ENCODE peak calls at places on chromosomes 12 and 14, in five cellular contexts. One of them, this sample, is unnamed.

GRCh38 chr12:16881986-16882385 is 276.0 kb upstream of the LMO3 start:
- DNase-seq in K562: no peak
- DNase-seq in GM12878: no peak
- DNase-seq in HCT116: no peak
- DNase-seq in HepG2: no peak
- DNase-seq in this sample: no peak

GRCh38 chr12:32702470-32702869 is 23.4 kb downstream of the DNM1L start:
- DNase-seq in K562: no peak
- DNase-seq in GM12878: no peak
- DNase-seq in HCT116: no peak
- DNase-seq in HepG2: no peak
- DNase-seq in this sample: no peak

GRCh38 chr12:53613821-53614220 is 12.4 kb downstream of the ATF7 start:
- DNase-seq in HepG2: no peak
- DNase-seq in K562: no peak
- DNase-seq in GM12878: no peak
- DNase-seq in HCT116: no peak
- DNase-seq in this sample: no peak

GRCh38 chr12:45268672-45269406 is 52.9 kb downstream of the ANO6 start:
- DNase-seq in HepG2: peak
- DNase-seq in HCT116: peak
- DNase-seq in K562: peak
- DNase-seq in GM12878: no peak
- DNase-seq in this sample: peak

GRCh38 chr12:19517583-19517982 is 78.3 kb downstream of the AEBP2 start:
- DNase-seq in GM12878: no peak
- DNase-seq in K562: no peak
- DNase-seq in HCT116: no peak
- DNase-seq in HepG2: no peak
- DNase-seq in this sample: no peak

GRCh38 chr12:69645031-69645430 is 34.3 kb upstream of the LRRC10 start:
- DNase-seq in K562: no peak
- DNase-seq in HepG2: no peak
- DNase-seq in HCT116: no peak
- DNase-seq in GM12878: no peak
- DNase-seq in this sample: no peak

GRCh38 chr12:128928361-128928760 is 75.1 kb downstream of the GLT1D1 start:
- DNase-seq in K562: no peak
- DNase-seq in HCT116: no peak
- DNase-seq in GM12878: no peak
- DNase-seq in HepG2: no peak
- DNase-seq in this sample: no peak

GRCh38 chr12:19222566-19222965 is 93.0 kb downstream of the PLEKHA5 start:
- DNase-seq in K562: no peak
- DNase-seq in HCT116: no peak
- DNase-seq in HepG2: no peak
- DNase-seq in GM12878: no peak
- DNase-seq in this sample: no peak

GRCh38 chr12:118103601-118104382 is at the start of gene VSIG10:
- DNase-seq in HCT116: no peak
- DNase-seq in HepG2: peak
- DNase-seq in GM12878: no peak
- DNase-seq in K562: peak
- DNase-seq in this sample: peak

GRCh38 chr12:113154351-113154973 is 4.9 kb downstream of the CFAP73 start:
- DNase-seq in GM12878: no peak
- DNase-seq in K562: no peak
- DNase-seq in HCT116: no peak
- DNase-seq in HepG2: no peak
- DNase-seq in this sample: no peak

GRCh38 chr14:68518180-68518579 is 274.7 kb downstream of the ZFP36L1 start:
- DNase-seq in GM12878: no peak
- DNase-seq in HepG2: peak
- DNase-seq in HCT116: no peak
- DNase-seq in K562: no peak
- DNase-seq in this sample: no peak

GRCh38 chr12:57940915-57941164 is 527 bp upstream of the ATP23 start:
- DNase-seq in GM12878: no peak
- DNase-seq in HepG2: no peak
- DNase-seq in K562: no peak
- DNase-seq in HCT116: no peak
- DNase-seq in this sample: no peak
- TF ChIP-seq JUND in GM12878: no peak
- TF ChIP-seq JUND in HepG2: no peak
- TF ChIP-seq JUND in K562: no peak
- TF ChIP-seq JUND in HCT116: no peak
- TF ChIP-seq JUND in this sample: no peak

GRCh38 chr12:6824962-6825381 is 3.2 kb upstream of the P3H3 start:
- DNase-seq in HepG2: no peak
- DNase-seq in K562: no peak
- DNase-seq in HCT116: no peak
- DNase-seq in GM12878: no peak
- DNase-seq in this sample: no peak
- TF ChIP-seq JUND in HepG2: no peak
- TF ChIP-seq JUND in K562: no peak
- TF ChIP-seq JUND in HCT116: no peak
- TF ChIP-seq JUND in GM12878: no peak
- TF ChIP-seq JUND in this sample: no peak

GRCh38 chr12:3594966-3595365 is 104.0 kb downstream of the PRMT8 start:
- DNase-seq in HCT116: no peak
- DNase-seq in HepG2: no peak
- DNase-seq in GM12878: no peak
- DNase-seq in K562: no peak
- DNase-seq in this sample: no peak
- TF ChIP-seq JUND in HCT116: no peak
- TF ChIP-seq JUND in HepG2: no peak
- TF ChIP-seq JUND in GM12878: no peak
- TF ChIP-seq JUND in K562: no peak
- TF ChIP-seq JUND in this sample: no peak

DNA sequence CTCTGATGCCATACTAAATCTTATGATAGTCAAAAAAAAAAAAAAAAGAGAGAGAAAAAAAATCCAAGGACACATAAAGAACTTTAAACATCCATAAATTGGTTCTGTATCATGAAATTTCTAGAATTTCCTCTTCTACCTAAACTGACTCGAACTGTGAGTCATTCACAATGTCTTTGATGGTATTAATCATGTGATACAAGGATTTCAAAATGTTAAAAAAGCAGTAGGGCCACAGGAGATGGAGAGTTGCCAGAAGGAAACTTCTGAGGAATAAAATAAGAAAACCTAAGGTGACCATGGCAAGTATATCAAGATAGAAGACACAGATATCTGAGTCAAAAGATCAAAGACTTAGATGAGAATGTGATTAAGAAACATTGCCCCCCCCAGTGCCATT is 1320.9 kb upstream of the FLRT2 start:
- DNase-seq in GM12878: no peak
- DNase-seq in K562: no peak
- DNase-seq in HCT116: no peak
- DNase-seq in HepG2: no peak
- DNase-seq in this sample: no peak
- TF ChIP-seq JUND in GM12878: no peak
- TF ChIP-seq JUND in K562: no peak
- TF ChIP-seq JUND in HCT116: no peak
- TF ChIP-seq JUND in HepG2: no peak
- TF ChIP-seq JUND in this sample: no peak

GRCh38 chr12:132395192-132395907 is 66.0 kb upstream of the GALNT9 start:
- DNase-seq in GM12878: no peak
- DNase-seq in HCT116: no peak
- DNase-seq in HepG2: no peak
- DNase-seq in K562: no peak
- DNase-seq in this sample: no peak

GRCh38 chr12:132392389-132393244 is 63.2 kb upstream of the GALNT9 start:
- DNase-seq in GM12878: no peak
- DNase-seq in K562: no peak
- DNase-seq in HepG2: no peak
- DNase-seq in HCT116: no peak
- DNase-seq in this sample: no peak

GRCh38 chr12:132393991-132394949 is 64.9 kb upstream of the GALNT9 start:
- DNase-seq in HepG2: no peak
- DNase-seq in GM12878: no peak
- DNase-seq in K562: peak
- DNase-seq in HCT116: no peak
- DNase-seq in this sample: no peak

GRCh38 chr12:132391326-132392041 is 62.1 kb upstream of the GALNT9 start:
- DNase-seq in K562: no peak
- DNase-seq in HCT116: no peak
- DNase-seq in HepG2: no peak
- DNase-seq in GM12878: no peak
- DNase-seq in this sample: no peak

GRCh38 chr12:132393245-132393795 is 63.9 kb upstream of the GALNT9 start:
- DNase-seq in GM12878: no peak
- DNase-seq in HepG2: peak
- DNase-seq in K562: peak
- DNase-seq in HCT116: peak
- DNase-seq in this sample: no peak
- TF ChIP-seq JUND in GM12878: no peak
- TF ChIP-seq JUND in HepG2: no peak
- TF ChIP-seq JUND in K562: peak
- TF ChIP-seq JUND in HCT116: no peak
- TF ChIP-seq JUND in this sample: no peak

GRCh38 chr12:124995200-124995961 is 1.9 kb downstream of the BRI3BP start:
- DNase-seq in GM12878: peak
- DNase-seq in HepG2: no peak
- DNase-seq in HCT116: no peak
- DNase-seq in K562: no peak
- DNase-seq in this sample: no peak

GRCh38 chr12:124998705-124999104 is 5.3 kb downstream of the BRI3BP start:
- DNase-seq in HepG2: no peak
- DNase-seq in K562: no peak
- DNase-seq in HCT116: no peak
- DNase-seq in GM12878: no peak
- DNase-seq in this sample: no peak

GRCh38 chr12:124994435-124994975 is 1.1 kb downstream of the BRI3BP start:
- DNase-seq in HCT116: no peak
- DNase-seq in GM12878: no peak
- DNase-seq in HepG2: no peak
- DNase-seq in K562: peak
- DNase-seq in this sample: no peak

GRCh38 chr12:124993568-124994434 is at the start of gene BRI3BP:
- DNase-seq in HepG2: peak
- DNase-seq in K562: peak
- DNase-seq in HCT116: no peak
- DNase-seq in GM12878: no peak
- DNase-seq in this sample: peak

GRCh38 chr12:124992874-124993567 is 424 bp upstream of the BRI3BP start:
- DNase-seq in K562: peak
- DNase-seq in GM12878: peak
- DNase-seq in HepG2: peak
- DNase-seq in HCT116: peak
- DNase-seq in this sample: peak
- TF ChIP-seq JUND in K562: peak
- TF ChIP-seq JUND in GM12878: no peak
- TF ChIP-seq JUND in HepG2: no peak
- TF ChIP-seq JUND in HCT116: peak
- TF ChIP-seq JUND in this sample: no peak

GRCh38 chr12:1529862-1530591 is 64.4 kb downstream of the FBXL14 start:
- DNase-seq in HCT116: no peak
- DNase-seq in HepG2: no peak
- DNase-seq in K562: peak
- DNase-seq in GM12878: no peak
- DNase-seq in this sample: no peak

GRCh38 chr12:1530592-1531159 is 63.7 kb downstream of the FBXL14 start:
- DNase-seq in HepG2: no peak
- DNase-seq in HCT116: no peak
- DNase-seq in K562: peak
- DNase-seq in GM12878: no peak
- DNase-seq in this sample: peak

GRCh38 chr12:1532367-1532752 is 62.0 kb downstream of the FBXL14 start:
- DNase-seq in K562: no peak
- DNase-seq in HepG2: no peak
- DNase-seq in HCT116: no peak
- DNase-seq in GM12878: no peak
- DNase-seq in this sample: no peak

GRCh38 chr12:1531654-1532366 is 62.6 kb downstream of the FBXL14 start:
- DNase-seq in GM12878: peak
- DNase-seq in HepG2: no peak
- DNase-seq in HCT116: no peak
- DNase-seq in K562: no peak
- DNase-seq in this sample: no peak

GRCh38 chr12:1531160-1531653 is 63.2 kb downstream of the FBXL14 start:
- DNase-seq in HepG2: no peak
- DNase-seq in GM12878: no peak
- DNase-seq in HCT116: no peak
- DNase-seq in K562: no peak
- DNase-seq in this sample: no peak
- TF ChIP-seq JUND in HepG2: no peak
- TF ChIP-seq JUND in GM12878: no peak
- TF ChIP-seq JUND in HCT116: no peak
- TF ChIP-seq JUND in K562: no peak
- TF ChIP-seq JUND in this sample: no peak

GRCh38 chr12:88351121-88351520 is 209.0 kb downstream of the TMTC3 start:
- DNase-seq in HCT116: no peak
- DNase-seq in GM12878: no peak
- DNase-seq in K562: no peak
- DNase-seq in HepG2: no peak
- DNase-seq in this sample: no peak
- TF ChIP-seq JUND in HCT116: no peak
- TF ChIP-seq JUND in GM12878: no peak
- TF ChIP-seq JUND in K562: no peak
- TF ChIP-seq JUND in HepG2: no peak
- TF ChIP-seq JUND in this sample: no peak

This sample was measured in T47D.